ENCODE peak calls at places on chromosome 1, in seven cellular contexts. Q is esophagus squamous epithelium; V is right atrium auricular region; S is cardiac muscle cell; N is HepG2; D is naive thymus-derived CD4-positive, alpha-beta T cell; C is brain microvascular endothelial cell. J is an unnamed sample.

GRCh38 chr1:33392639-33393038 is 38.3 kb downstream of the PHC2 start:
- DNase-seq in Q (no peak), V (no peak), S (no peak), N (no peak), D (no peak), C (no peak), J (no peak)

GRCh38 chr1:154714638-154715037 is 106.7 kb upstream of the ADAR start:
- DNase-seq in Q (no peak), V (no peak), S (peak; percentile 47), N (peak; percentile 24), D (no peak), C (peak; percentile 23), J (no peak)

GRCh38 chr1:16067127-16067768 is 6.2 kb downstream of the FAM131C start:
- DNase-seq in Q (no peak), V (no peak), S (no peak), N (peak; percentile 61), D (no peak), C (no peak), J (no peak)

GRCh38 chr1:116661633-116662032 is 5.9 kb downstream of the IGSF3 start:
- DNase-seq in Q (no peak), V (no peak), S (no peak), N (no peak), D (no peak), C (no peak), J (no peak)

GRCh38 chr1:41955461-41956159 is 36.9 kb upstream of the HIVEP3 start:
- DNase-seq in Q (no peak), V (no peak), S (no peak), N (no peak), D (no peak), C (peak; percentile 89), J (no peak)

GRCh38 chr1:223214272-223214807 is 71.3 kb upstream of the TLR5 start:
- DNase-seq in Q (no peak), V (no peak), S (no peak), N (no peak), D (no peak), C (no peak), J (peak; percentile 60)

GRCh38 chr1:172321429-172321828 is 99.1 kb upstream of the C1orf105 start:
- DNase-seq in Q (no peak), V (no peak), S (no peak), N (no peak), D (no peak), C (peak; percentile 50), J (no peak)

GRCh38 chr1:1331068-1331965 is at the start of gene TAS1R3:
- DNase-seq in Q (no peak), V (no peak), S (no peak), N (no peak), D (no peak), C (no peak), J (no peak)

GRCh38 chr1:215970406-215970805 is 403.3 kb downstream of the KCTD3 start:
- DNase-seq in Q (no peak), V (no peak), S (peak; percentile 52), N (no peak), D (no peak), C (no peak), J (no peak)

GRCh38 chr1:236284291-236284711 is 2.5 kb upstream of the ERO1B start:
- DNase-seq in Q (no peak), V (no peak), S (no peak), N (no peak), D (peak; percentile 40), C (no peak), J (no peak)

GRCh38 chr1:185733818-185734709 is at the start of gene HMCN1:
- DNase-seq in Q (no peak), V (peak; percentile 87), S (peak; percentile 89), N (peak; percentile 4), D (no peak), C (peak; percentile 34), J (peak; percentile 89)

GRCh38 chr1:247338723-247339270 is 7.1 kb upstream of the ZNF496 start:
- DNase-seq in Q (no peak), V (no peak), S (no peak), N (peak; percentile 31), D (no peak), C (no peak), J (no peak)

GRCh38 chr1:192559115-192560006 is 16.2 kb upstream of the RGS1 start:
- DNase-seq in Q (no peak), V (no peak), S (no peak), N (no peak), D (no peak), C (peak; percentile 95), J (no peak)

GRCh38 chr1:83742446-83742845 is 256.5 kb downstream of the TTLL7 start:
- DNase-seq in Q (no peak), V (no peak), S (no peak), N (no peak), D (no peak), C (no peak), J (no peak)

GRCh38 chr1:115666702-115667101 is 24.9 kb downstream of the VANGL1 start:
- DNase-seq in Q (no peak), V (no peak), S (no peak), N (no peak), D (no peak), C (no peak), J (no peak)

GRCh38 chr1:15523922-15524282 is at the start of gene CASP9:
- DNase-seq in Q (no peak), V (no peak), S (no peak), N (no peak), D (no peak), C (no peak), J (no peak)

GRCh38 chr1:25439287-25439686 is 8.6 kb downstream of the MACO1 start:
- DNase-seq in Q (no peak), V (no peak), S (no peak), N (no peak), D (no peak), C (no peak), J (no peak)

GRCh38 chr1:25442178-25442577 is 11.5 kb downstream of the MACO1 start:
- DNase-seq in Q (no peak), V (no peak), S (no peak), N (no peak), D (no peak), C (peak; percentile 12), J (no peak)

GRCh38 chr1:25435315-25436103 is 4.8 kb downstream of the MACO1 start:
- DNase-seq in Q (no peak), V (no peak), S (no peak), N (no peak), D (no peak), C (no peak), J (no peak)

GRCh38 chr1:25433389-25434186 is 2.9 kb downstream of the MACO1 start:
- DNase-seq in Q (no peak), V (no peak), S (no peak), N (no peak), D (no peak), C (no peak), J (no peak)

DNA sequence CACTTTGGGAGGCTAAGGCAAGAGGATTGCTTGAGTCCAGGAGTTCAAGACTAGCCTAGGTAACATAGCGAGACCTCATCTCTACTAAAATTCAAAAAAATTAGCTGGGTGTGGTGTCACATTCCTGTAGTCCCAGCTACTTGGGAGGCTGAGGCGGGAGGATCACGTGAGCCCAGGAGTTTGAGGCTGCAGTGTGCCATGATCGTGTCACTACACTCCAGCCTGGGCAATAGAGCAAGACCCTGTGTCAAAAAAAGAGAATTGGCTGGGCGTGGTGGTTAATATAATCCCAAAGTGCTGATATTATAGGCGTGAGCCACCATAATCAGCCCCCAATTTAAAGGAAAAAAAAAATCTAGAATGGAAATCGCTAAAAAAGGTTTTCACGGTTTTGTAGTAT is 7.0 kb downstream of the MACO1 start:
- DNase-seq in Q (no peak), V (no peak), S (no peak), N (no peak), D (no peak), C (no peak), J (no peak)
- H3K27ac ChIP-seq in Q (no peak overlapping the region), V (no peak overlapping the region), S (no peak overlapping the region), N (no peak overlapping the region), D (no peak overlapping the region), C (no peak overlapping the region), J (no peak overlapping the region)

DNA sequence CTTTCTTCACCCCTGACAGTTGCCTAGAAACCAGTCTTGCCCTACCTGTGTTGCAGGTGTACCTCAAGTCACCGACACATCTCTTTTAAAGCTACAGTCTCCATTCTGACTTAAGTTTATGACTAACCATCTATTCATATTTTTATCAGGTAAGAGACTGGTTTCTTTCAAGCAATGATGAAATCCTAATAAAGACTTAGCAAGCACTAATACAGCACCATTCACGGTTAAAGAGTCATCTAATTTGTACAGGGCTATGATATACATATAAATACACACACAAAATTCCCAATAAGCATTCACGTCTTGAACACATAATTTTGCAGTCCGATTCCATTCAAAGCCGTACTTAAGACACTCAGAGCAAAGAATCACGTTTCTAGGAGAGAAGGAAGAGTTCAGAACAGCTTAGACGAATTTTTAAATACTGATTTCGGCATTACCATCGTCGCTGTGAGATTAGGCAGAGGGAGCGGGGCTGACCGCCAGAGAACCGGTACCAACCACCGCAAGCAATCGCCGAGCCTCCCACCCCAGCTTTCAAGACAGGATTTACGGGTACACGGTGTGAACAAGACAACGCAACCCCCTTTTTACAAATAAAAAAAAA is 943 bp downstream of the ERRFI1 start:
- DNase-seq in Q (no peak), V (no peak), S (peak; percentile 13), N (no peak), D (no peak), C (peak; percentile 59), J (no peak)
- H3K27ac ChIP-seq in Q (peak overlapping the region; percentile 97), V (peak overlapping the region; percentile 98), S (peak overlapping the region; percentile 91), N (peak overlapping the region; percentile 71), D (no peak overlapping the region), C (peak overlapping the region; percentile 97), J (peak overlapping the region; percentile 94)

GRCh38 chr1:27161594-27161993 is 6.7 kb upstream of the SLC9A1 start:
- DNase-seq in Q (no peak), V (no peak), S (no peak), N (no peak), D (peak; percentile 58), C (no peak), J (no peak)

GRCh38 chr1:27163093-27163492 is 8.2 kb upstream of the SLC9A1 start:
- DNase-seq in Q (no peak), V (no peak), S (no peak), N (peak; percentile 67), D (no peak), C (no peak), J (no peak)

GRCh38 chr1:27166929-27167328 is 12.0 kb upstream of the SLC9A1 start:
- DNase-seq in Q (no peak), V (no peak), S (no peak), N (no peak), D (no peak), C (no peak), J (no peak)

GRCh38 chr1:27166351-27166802 is 11.5 kb upstream of the SLC9A1 start:
- DNase-seq in Q (no peak), V (no peak), S (no peak), N (no peak), D (no peak), C (no peak), J (no peak)

DNA sequence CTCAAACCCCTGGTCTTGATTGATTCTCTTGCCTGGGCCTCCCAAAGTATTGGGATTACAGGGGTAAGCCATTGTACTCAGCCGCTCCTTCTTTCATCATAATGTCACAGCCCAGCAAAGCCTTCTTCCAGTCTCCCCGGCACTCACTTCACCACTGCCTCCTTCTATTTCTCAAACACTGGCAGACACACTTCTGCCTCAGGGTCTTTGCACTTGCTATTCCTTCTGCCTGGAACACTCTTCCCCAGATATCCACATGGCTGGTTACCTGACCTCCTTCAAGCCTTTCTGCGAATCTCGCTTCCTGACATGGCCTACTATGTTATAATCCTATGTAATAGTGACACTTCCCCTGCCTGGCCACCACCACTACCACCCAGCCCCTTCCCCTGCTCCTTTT is 7.2 kb upstream of the SLC9A1 start:
- DNase-seq in Q (no peak), V (no peak), S (no peak), N (no peak), D (no peak), C (no peak), J (no peak)
- H3K27ac ChIP-seq in Q (peak overlapping the region; percentile 80), V (no peak overlapping the region), S (no peak overlapping the region), N (no peak overlapping the region), D (peak overlapping the region; percentile 8), C (no peak overlapping the region), J (no peak overlapping the region)

GRCh38 chr1:99891997-99892396 is 41.8 kb downstream of the AGL start:
- DNase-seq in Q (no peak), V (no peak), S (no peak), N (no peak), D (no peak), C (no peak), J (no peak)
- H3K27ac ChIP-seq in Q (no peak overlapping the region), V (no peak overlapping the region), S (no peak overlapping the region), N (no peak overlapping the region), D (no peak overlapping the region), C (no peak overlapping the region), J (no peak overlapping the region)